ENCODE peak calls at places on chromosomes 13 and 19, in nine cellular contexts. E, Z, P, Q, D, F, U, V and O are unnamed samples.
A peak's percentile ranks its signal among the peaks of the same experiment; 100 is the strongest.

GRCh38 chr19:1122021-1122971 is 18.5 kb downstream of the GPX4 start:
- DNase-seq in E (no peak), Z (no peak), P (no peak), Q (no peak), D (no peak), F (no peak), U (no peak), V (no peak), O (no peak)

GRCh38 chr19:17560205-17560595 is 4.8 kb downstream of the COLGALT1 start:
- DNase-seq in E (no peak), Z (no peak), P (peak; percentile 60), Q (no peak), D (peak; percentile 96), F (no peak), U (no peak), V (peak; percentile 76), O (no peak)

GRCh38 chr13:110536006-110536693 is 25.4 kb downstream of the RAB20 start:
- DNase-seq in E (no peak), Z (no peak), P (no peak), Q (no peak), D (no peak), F (no peak), U (no peak), V (no peak), O (no peak)

GRCh38 chr19:1263198-1263597 is 5.9 kb upstream of the CIRBP start:
- DNase-seq in E (no peak), Z (no peak), P (no peak), Q (no peak), D (no peak), F (no peak), U (peak; percentile 47), V (no peak), O (no peak)

GRCh38 chr13:73228546-73228945 is 169.7 kb downstream of the KLF5 start:
- DNase-seq in E (no peak), Z (no peak), P (no peak), Q (no peak), D (peak; percentile 21), F (no peak), U (no peak), V (no peak), O (no peak)

GRCh38 chr13:33228645-33229445 is 56.7 kb downstream of the STARD13 start:
- DNase-seq in E (no peak), Z (no peak), P (peak; percentile 77), Q (no peak), D (peak; percentile 88), F (no peak), U (no peak), V (peak; percentile 21), O (no peak)

GRCh38 chr13:45718992-45719391 is 16.9 kb downstream of the CBY2 start:
- DNase-seq in E (no peak), Z (no peak), P (peak; percentile 4), Q (no peak), D (peak; percentile 70), F (no peak), U (no peak), V (no peak), O (no peak)

GRCh38 chr19:19385900-19386339 is 19.6 kb upstream of the GATAD2A start:
- DNase-seq in E (no peak), Z (no peak), P (no peak), Q (peak; percentile 33), D (peak; percentile 64), F (no peak), U (no peak), V (no peak), O (peak; percentile 49)

GRCh38 chr13:75617230-75617629 is 18.9 kb upstream of the LMO7 start:
- DNase-seq in E (no peak), Z (no peak), P (no peak), Q (no peak), D (no peak), F (no peak), U (no peak), V (no peak), O (no peak)

GRCh38 chr13:52085416-52085815 is 43.5 kb downstream of the NEK5 start:
- DNase-seq in E (no peak), Z (no peak), P (peak; percentile 78), Q (no peak), D (peak; percentile 33), F (no peak), U (no peak), V (no peak), O (no peak)

GRCh38 chr19:38877781-38878574 is at the start of gene RINL:
- DNase-seq in E (no peak), Z (no peak), P (no peak), Q (peak; percentile 55), D (no peak), F (peak; percentile 72), U (no peak), V (peak; percentile 48), O (peak; percentile 61)

GRCh38 chr13:106597190-106597589 is 29.3 kb upstream of the ARGLU1 start:
- DNase-seq in E (no peak), Z (peak; percentile 72), P (no peak), Q (no peak), D (no peak), F (no peak), U (no peak), V (no peak), O (no peak)

GRCh38 chr19:44904426-44904994 is 1.1 kb upstream of the APOE start:
- DNase-seq in E (no peak), Z (no peak), P (no peak), Q (no peak), D (no peak), F (no peak), U (no peak), V (no peak), O (no peak)

GRCh38 chr19:2039082-2039958 is 11.7 kb downstream of the MKNK2 start:
- DNase-seq in E (no peak), Z (no peak), P (no peak), Q (no peak), D (no peak), F (no peak), U (peak; percentile 59), V (peak; percentile 32), O (no peak)

GRCh38 chr19:46962030-46962570 is 57.5 kb upstream of the NPAS1 start:
- DNase-seq in E (no peak), Z (no peak), P (no peak), Q (no peak), D (no peak), F (no peak), U (no peak), V (no peak), O (no peak)

GRCh38 chr19:11538232-11539036 is at the start of gene CNN1:
- DNase-seq in E (no peak), Z (peak; percentile 52), P (peak; percentile 50), Q (no peak), D (peak; percentile 91), F (no peak), U (peak; percentile 85), V (no peak), O (no peak)